ENCODE peak calls at places on chromosomes 7 and 10, in seven cellular contexts. L, X, S, Z, K, J and D are unnamed samples. For H3K4me1, the result is how much of the 10 kb centered on the place peaks cover.

GRCh38 chr7:48337012-48337621 is 165.9 kb downstream of the ABCA13 start:
- DNase-seq in J (peak), X (peak), L (no peak), Z (peak), S (no peak), K (no peak), D (no peak)

GRCh38 chr7:153835712-153836265 is 216.4 kb upstream of the DPP6 start:
- DNase-seq in S (no peak), L (no peak), K (no peak), Z (no peak), X (peak), J (no peak), D (no peak)

GRCh38 chr7:44981035-44981706 is 2.4 kb upstream of the MYO1G start:
- DNase-seq in L (no peak), K (no peak), J (no peak), Z (no peak), X (no peak), S (no peak), D (no peak)

GRCh38 chr10:132649651-132650360 is 112.2 kb downstream of the INPP5A start:
- DNase-seq in L (no peak), X (no peak), S (no peak), K (no peak), Z (no peak), J (no peak), D (no peak)

GRCh38 chr10:133314911-133315310 is 6.2 kb downstream of the ZNF511 start:
- DNase-seq in S (no peak), K (no peak), J (no peak), L (no peak), X (no peak), Z (no peak), D (peak)

GRCh38 chr7:151372612-151373265 is 31.1 kb downstream of the NUB1 start:
- DNase-seq in S (no peak), L (no peak), J (no peak), X (no peak), Z (no peak), K (no peak), D (no peak)

GRCh38 chr10:110214380-110214826 is 7.0 kb downstream of the MXI1 start:
- DNase-seq in X (no peak), Z (no peak), S (no peak), K (no peak), J (no peak), L (no peak), D (no peak)

GRCh38 chr10:98255146-98255877 is 12.7 kb downstream of the LOXL4 start:
- DNase-seq in Z (no peak), L (no peak), S (no peak), J (no peak), K (no peak), X (no peak), D (no peak)

GRCh38 chr10:22518167-22518724 is 172.9 kb downstream of the SPAG6 start:
- DNase-seq in K (no peak), X (no peak), S (no peak), J (no peak), Z (no peak), L (no peak), D (no peak)

GRCh38 chr10:95451150-95451549 is 110.0 kb downstream of the SORBS1 start:
- DNase-seq in S (no peak), J (no peak), Z (no peak), K (no peak), L (no peak), X (no peak), D (no peak)

GRCh38 chr7:95690367-95690947 is 81.9 kb upstream of the DYNC1I1 start:
- DNase-seq in S (no peak), Z (peak), J (peak), L (no peak), X (peak), K (no peak), D (no peak)

GRCh38 chr10:114245128-114245791 is 6.2 kb downstream of the VWA2 start:
- DNase-seq in J (no peak), X (no peak), K (peak), Z (peak), S (peak), L (no peak), D (no peak)

GRCh38 chr10:13993169-13993568 is 337.6 kb downstream of the FRMD4A start:
- DNase-seq in X (peak), Z (peak), S (no peak), J (no peak), L (no peak), K (no peak), D (peak)

GRCh38 chr10:12981570-12981969 is 19.9 kb downstream of the CCDC3 start:
- DNase-seq in S (no peak), J (no peak), K (no peak), L (no peak), X (no peak), Z (no peak), D (no peak)

GRCh38 chr7:23654508-23654907 is 25.5 kb upstream of the FAM221A start:
- DNase-seq in S (peak), Z (peak), K (peak), L (no peak), J (no peak), X (peak), D (no peak)

GRCh38 chr7:76216683-76217082 is 15.0 kb downstream of the SRRM3 start:
- DNase-seq in L (no peak), Z (no peak), K (no peak), X (no peak), J (no peak), S (no peak), D (no peak)

GRCh38 chr10:121159670-121160069 is 308.5 kb downstream of the WDR11 start:
- DNase-seq in X (no peak), J (no peak), K (no peak), S (no peak), Z (no peak), L (no peak), D (no peak)

GRCh38 chr7:1512781-1513656 is 8.8 kb upstream of the INTS1 start:
- DNase-seq in L (peak), X (peak), S (peak), J (peak), K (peak), Z (no peak), D (no peak)

GRCh38 chr10:60348982-60349381 is 40.7 kb downstream of the ANK3 start:
- DNase-seq in J (no peak), L (no peak), Z (no peak), S (no peak), K (no peak), X (no peak), D (no peak)

GRCh38 chr7:107105591-107106245 is 61.2 kb downstream of the PRKAR2B start:
- DNase-seq in K (no peak), J (no peak), L (no peak), X (no peak), Z (no peak), S (no peak), D (no peak)

GRCh38 chr7:107103369-107103768 is 58.9 kb downstream of the PRKAR2B start:
- DNase-seq in J (no peak), K (no peak), S (no peak), L (no peak), Z (no peak), X (no peak), D (no peak)

GRCh38 chr7:107100824-107101223 is 56.3 kb downstream of the PRKAR2B start:
- DNase-seq in J (no peak), K (no peak), L (no peak), S (no peak), Z (no peak), X (no peak), D (no peak)
- H3K4me1 ChIP-seq in J (under half), K (under half), L (under half), S (under half), Z (under half), X (under half), D (under half)

DNA sequence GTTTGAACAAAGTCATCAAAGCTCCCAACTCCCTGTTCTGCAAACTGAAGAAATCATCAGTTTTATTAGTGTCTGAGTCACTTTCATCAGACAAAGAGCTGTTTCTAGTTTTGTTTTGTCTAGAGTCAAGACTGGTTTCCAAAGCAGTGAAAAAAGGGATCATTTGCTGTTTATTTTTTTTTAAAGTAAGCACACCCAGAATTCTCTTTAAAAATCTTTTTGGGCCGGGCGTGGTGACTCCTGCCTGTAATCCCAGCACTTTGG is 972.0 kb upstream of the CELF2 start:
- DNase-seq in K (no peak), Z (no peak), L (no peak), S (no peak), X (no peak), J (no peak), D (no peak)
- TF ChIP-seq CTCF in K (no peak), Z (no peak), L (no peak), S (no peak), X (no peak), J (no peak), D (no peak)

GRCh38 chr10:11871470-11871869 is 48.3 kb downstream of the PROSER2 start:
- DNase-seq in J (peak), S (no peak), L (no peak), Z (peak), X (no peak), K (no peak), D (no peak)
- H3K4me1 ChIP-seq in J (half or more), S (under half), L (half or more), Z (under half), X (under half), K (under half), D (under half)

DNA sequence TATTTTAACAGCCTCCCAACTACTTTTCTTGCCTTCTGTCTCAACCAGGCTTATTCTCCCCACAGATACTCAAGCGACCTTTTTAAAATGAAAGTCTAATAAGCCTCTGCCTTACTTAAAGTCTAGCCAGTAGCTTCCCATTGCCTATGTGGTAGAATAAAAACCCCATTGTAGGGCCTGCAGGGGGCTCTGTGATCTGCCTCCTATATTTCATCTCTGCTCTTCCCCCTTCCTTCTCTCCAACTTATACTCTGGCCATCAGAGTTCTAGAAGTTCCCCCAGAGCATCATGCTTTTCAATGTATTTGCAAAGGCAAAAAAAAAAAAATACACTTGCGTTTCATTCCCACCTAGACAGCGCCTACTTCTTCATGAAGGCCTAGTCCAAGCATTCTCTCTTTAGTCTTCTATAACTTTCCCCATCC is 167.7 kb upstream of the ADO start:
- DNase-seq in Z (no peak), K (no peak), L (no peak), S (no peak), J (no peak), X (no peak), D (no peak)
- TF ChIP-seq CTCF in Z (no peak), K (no peak), L (peak), S (no peak), J (peak), X (peak), D (no peak)

GRCh38 chr7:36299223-36299760 is 90.4 kb upstream of the ANLN start:
- DNase-seq in X (no peak), K (no peak), S (no peak), L (no peak), J (no peak), Z (no peak), D (no peak)

GRCh38 chr7:36298145-36298544 is 91.5 kb upstream of the ANLN start:
- DNase-seq in S (no peak), J (no peak), L (no peak), X (peak), Z (no peak), K (no peak), D (no peak)

GRCh38 chr7:36301914-36302771 is 87.5 kb upstream of the ANLN start:
- DNase-seq in L (no peak), Z (no peak), J (no peak), X (no peak), K (no peak), S (peak), D (no peak)

GRCh38 chr7:36300696-36301350 is 88.8 kb upstream of the ANLN start:
- DNase-seq in X (peak), L (no peak), J (no peak), Z (no peak), K (no peak), S (peak), D (peak)

GRCh38 chr7:36299882-36300341 is 89.8 kb upstream of the ANLN start:
- DNase-seq in X (no peak), J (peak), L (no peak), S (no peak), Z (no peak), K (no peak), D (no peak)
- H3K4me1 ChIP-seq in X (under half), J (under half), L (half or more), S (under half), Z (under half), K (under half), D (under half)